ENCODE peak calls at places on chromosomes 7 and 10, in eight cellular contexts. One of them, this sample, is unnamed.

GRCh38 chr10:36574212-36574611 is 551.2 kb upstream of the ANKRD30A start:
- DNase-seq in H1: no peak
- DNase-seq in GM23248: peak; percentile 45
- DNase-seq in astrocyte: peak; percentile 49
- DNase-seq in fibroblast of lung: no peak
- DNase-seq in HCT116: no peak
- DNase-seq in neuronal stem cell: no peak
- DNase-seq in neural progenitor cell: no peak
- DNase-seq in this sample: peak; percentile 38

GRCh38 chr10:101165736-101166135 is 34.6 kb downstream of the TLX1 start:
- DNase-seq in neural progenitor cell: no peak
- DNase-seq in GM23248: no peak
- DNase-seq in neuronal stem cell: no peak
- DNase-seq in astrocyte: no peak
- DNase-seq in H1: no peak
- DNase-seq in fibroblast of lung: no peak
- DNase-seq in HCT116: no peak
- DNase-seq in this sample: no peak

GRCh38 chr10:12969951-12970350 is 31.6 kb downstream of the CCDC3 start:
- DNase-seq in neuronal stem cell: no peak
- DNase-seq in GM23248: no peak
- DNase-seq in fibroblast of lung: peak; percentile 24
- DNase-seq in astrocyte: peak; percentile 46
- DNase-seq in HCT116: no peak
- DNase-seq in H1: no peak
- DNase-seq in neural progenitor cell: no peak
- DNase-seq in this sample: no peak

GRCh38 chr7:16657656-16658279 is 11.8 kb downstream of the BZW2 start:
- DNase-seq in fibroblast of lung: peak; percentile 91
- DNase-seq in neuronal stem cell: no peak
- DNase-seq in H1: no peak
- DNase-seq in HCT116: no peak
- DNase-seq in neural progenitor cell: peak; percentile 59
- DNase-seq in astrocyte: peak; percentile 76
- DNase-seq in GM23248: peak; percentile 78
- DNase-seq in this sample: peak; percentile 76

GRCh38 chr10:120048358-120048757 is 155.8 kb downstream of the SEC23IP start:
- DNase-seq in neuronal stem cell: no peak
- DNase-seq in GM23248: peak; percentile 2
- DNase-seq in fibroblast of lung: no peak
- DNase-seq in H1: no peak
- DNase-seq in HCT116: no peak
- DNase-seq in neural progenitor cell: no peak
- DNase-seq in astrocyte: no peak
- DNase-seq in this sample: peak; percentile 4

GRCh38 chr7:4189151-4189570 is 492.9 kb upstream of the FOXK1 start:
- DNase-seq in neuronal stem cell: no peak
- DNase-seq in astrocyte: peak; percentile 54
- DNase-seq in GM23248: no peak
- DNase-seq in fibroblast of lung: peak; percentile 55
- DNase-seq in neural progenitor cell: peak; percentile 17
- DNase-seq in HCT116: no peak
- DNase-seq in H1: no peak
- DNase-seq in this sample: peak; percentile 31

GRCh38 chr10:52472406-52473146 is 158.5 kb downstream of the DKK1 start:
- DNase-seq in H1: no peak
- DNase-seq in GM23248: no peak
- DNase-seq in HCT116: no peak
- DNase-seq in fibroblast of lung: no peak
- DNase-seq in astrocyte: no peak
- DNase-seq in neural progenitor cell: no peak
- DNase-seq in neuronal stem cell: no peak
- DNase-seq in this sample: no peak

GRCh38 chr7:685540-685939 is 41.0 kb upstream of the DNAAF5 start:
- DNase-seq in neuronal stem cell: no peak
- DNase-seq in neural progenitor cell: no peak
- DNase-seq in astrocyte: no peak
- DNase-seq in GM23248: no peak
- DNase-seq in fibroblast of lung: no peak
- DNase-seq in H1: no peak
- DNase-seq in HCT116: no peak
- DNase-seq in this sample: no peak

GRCh38 chr10:73653701-73654100 is 2.1 kb downstream of the SYNPO2L start:
- DNase-seq in astrocyte: no peak
- DNase-seq in fibroblast of lung: peak; percentile 40
- DNase-seq in H1: no peak
- DNase-seq in HCT116: no peak
- DNase-seq in GM23248: no peak
- DNase-seq in neural progenitor cell: peak; percentile 29
- DNase-seq in neuronal stem cell: no peak
- DNase-seq in this sample: no peak

GRCh38 chr7:33185786-33186185 is 56.4 kb downstream of the BBS9 start:
- DNase-seq in neural progenitor cell: peak; percentile 56
- DNase-seq in GM23248: peak; percentile 65
- DNase-seq in HCT116: peak; percentile 34
- DNase-seq in neuronal stem cell: peak; percentile 53
- DNase-seq in H1: no peak
- DNase-seq in fibroblast of lung: peak; percentile 69
- DNase-seq in astrocyte: peak; percentile 40
- DNase-seq in this sample: peak; percentile 80

GRCh38 chr7:35399840-35400239 is 145.9 kb upstream of the TBX20 start:
- DNase-seq in H1: no peak
- DNase-seq in neuronal stem cell: no peak
- DNase-seq in astrocyte: no peak
- DNase-seq in GM23248: no peak
- DNase-seq in fibroblast of lung: no peak
- DNase-seq in HCT116: no peak
- DNase-seq in neural progenitor cell: no peak
- DNase-seq in this sample: no peak

GRCh38 chr7:106592282-106593027 is 68.5 kb downstream of the CCDC71L start:
- DNase-seq in neural progenitor cell: no peak
- DNase-seq in astrocyte: no peak
- DNase-seq in fibroblast of lung: no peak
- DNase-seq in neuronal stem cell: no peak
- DNase-seq in H1: no peak
- DNase-seq in HCT116: no peak
- DNase-seq in GM23248: no peak
- DNase-seq in this sample: no peak

DNA sequence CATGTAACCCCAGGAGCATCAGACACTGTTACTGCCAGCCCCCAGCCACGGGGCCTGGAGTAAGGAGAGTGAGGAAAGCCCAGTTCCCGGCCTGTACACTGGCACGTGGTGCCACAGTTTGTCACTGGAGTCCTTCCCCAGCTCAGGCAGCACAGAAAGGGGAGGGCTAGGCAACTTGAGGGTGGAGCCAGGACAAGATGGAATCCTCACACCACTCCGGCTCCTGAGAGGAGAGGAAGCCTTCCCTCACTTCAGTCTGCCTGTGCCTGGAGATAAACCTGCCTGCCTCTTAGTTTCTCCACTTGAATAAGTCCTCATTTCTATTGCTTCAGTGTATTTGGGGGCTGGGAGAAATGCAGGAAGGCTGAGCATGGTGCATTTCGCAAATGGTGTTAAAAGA is 176.0 kb downstream of the KIAA1217 start:
- DNase-seq in HCT116: no peak
- DNase-seq in astrocyte: peak; percentile 18
- DNase-seq in neuronal stem cell: no peak
- DNase-seq in fibroblast of lung: no peak
- DNase-seq in GM23248: no peak
- DNase-seq in H1: no peak
- DNase-seq in neural progenitor cell: no peak
- DNase-seq in this sample: no peak
- H3K9ac ChIP-seq in HCT116: no peak overlapping the region
- H3K9ac ChIP-seq in astrocyte: peak overlapping the region; percentile 78
- H3K9ac ChIP-seq in neuronal stem cell: no peak overlapping the region
- H3K9ac ChIP-seq in fibroblast of lung: no peak overlapping the region
- H3K9ac ChIP-seq in GM23248: no peak overlapping the region
- H3K9ac ChIP-seq in H1: no peak overlapping the region
- H3K9ac ChIP-seq in neural progenitor cell: no peak overlapping the region
- H3K9ac ChIP-seq in this sample: no peak overlapping the region

GRCh38 chr7:99461221-99461620 is 4.7 kb downstream of the ATP5MF start:
- DNase-seq in HCT116: no peak
- DNase-seq in neuronal stem cell: no peak
- DNase-seq in astrocyte: no peak
- DNase-seq in neural progenitor cell: no peak
- DNase-seq in GM23248: peak; percentile 24
- DNase-seq in H1: no peak
- DNase-seq in fibroblast of lung: no peak
- DNase-seq in this sample: no peak

GRCh38 chr7:99457050-99457645 is 8.8 kb downstream of the ATP5MF start:
- DNase-seq in neural progenitor cell: no peak
- DNase-seq in GM23248: no peak
- DNase-seq in HCT116: no peak
- DNase-seq in astrocyte: no peak
- DNase-seq in neuronal stem cell: no peak
- DNase-seq in H1: no peak
- DNase-seq in fibroblast of lung: no peak
- DNase-seq in this sample: no peak

GRCh38 chr7:99457646-99458493 is 8.1 kb downstream of the ATP5MF start:
- DNase-seq in neuronal stem cell: no peak
- DNase-seq in fibroblast of lung: no peak
- DNase-seq in HCT116: no peak
- DNase-seq in astrocyte: no peak
- DNase-seq in neural progenitor cell: no peak
- DNase-seq in H1: no peak
- DNase-seq in GM23248: no peak
- DNase-seq in this sample: no peak

GRCh38 chr7:99459087-99459486 is 6.9 kb downstream of the ATP5MF start:
- DNase-seq in H1: no peak
- DNase-seq in neural progenitor cell: peak; percentile 32
- DNase-seq in neuronal stem cell: no peak
- DNase-seq in HCT116: no peak
- DNase-seq in fibroblast of lung: no peak
- DNase-seq in GM23248: peak; percentile 57
- DNase-seq in astrocyte: no peak
- DNase-seq in this sample: peak; percentile 15

DNA sequence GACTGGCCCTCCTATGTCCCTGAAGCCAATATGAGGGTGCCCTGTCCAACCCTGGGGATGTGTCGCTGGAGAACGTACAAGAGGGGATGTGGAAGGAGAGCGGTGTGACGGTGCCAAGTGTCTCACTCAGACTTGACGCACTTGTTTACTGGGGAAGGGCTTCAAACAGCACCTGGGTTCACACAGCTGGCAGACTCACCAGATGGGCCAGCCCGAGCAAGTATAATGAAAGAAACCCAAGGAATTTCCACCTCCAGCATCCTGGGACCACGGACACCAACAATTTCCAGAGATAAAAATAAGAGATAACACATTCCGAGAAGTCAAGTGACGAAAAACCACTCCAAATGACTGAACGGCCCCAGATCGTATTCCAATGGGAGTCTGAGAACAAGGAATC is 5.3 kb downstream of the ATP5MF start:
- DNase-seq in neural progenitor cell: no peak
- DNase-seq in neuronal stem cell: no peak
- DNase-seq in HCT116: no peak
- DNase-seq in fibroblast of lung: no peak
- DNase-seq in H1: no peak
- DNase-seq in GM23248: no peak
- DNase-seq in astrocyte: no peak
- DNase-seq in this sample: no peak
- H3K9ac ChIP-seq in neural progenitor cell: no peak overlapping the region
- H3K9ac ChIP-seq in neuronal stem cell: no peak overlapping the region
- H3K9ac ChIP-seq in HCT116: no peak overlapping the region
- H3K9ac ChIP-seq in fibroblast of lung: no peak overlapping the region
- H3K9ac ChIP-seq in H1: no peak overlapping the region
- H3K9ac ChIP-seq in GM23248: no peak overlapping the region
- H3K9ac ChIP-seq in astrocyte: no peak overlapping the region
- H3K9ac ChIP-seq in this sample: no peak overlapping the region

DNA sequence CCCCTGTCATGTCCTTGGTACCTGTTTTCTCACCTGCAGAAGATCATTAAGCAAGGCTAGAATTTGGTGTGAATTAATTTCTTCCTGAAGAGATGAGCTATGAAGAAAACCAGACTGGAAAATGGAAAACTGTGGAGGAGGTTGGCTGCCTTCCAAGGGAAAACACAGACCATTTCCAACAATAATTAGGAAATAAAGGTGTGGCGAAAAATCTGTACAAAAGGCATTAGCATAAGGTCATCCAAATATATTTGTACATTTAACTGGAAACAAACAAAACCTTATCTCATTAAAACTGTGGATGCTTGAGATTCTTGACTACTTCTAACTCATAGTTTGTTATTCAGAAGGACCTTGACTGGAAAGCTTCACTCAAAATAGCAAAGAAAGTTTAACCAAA is 1.7 kb downstream of the STN1 start:
- DNase-seq in neural progenitor cell: no peak
- DNase-seq in astrocyte: no peak
- DNase-seq in HCT116: no peak
- DNase-seq in GM23248: peak; percentile 31
- DNase-seq in neuronal stem cell: no peak
- DNase-seq in H1: no peak
- DNase-seq in fibroblast of lung: no peak
- DNase-seq in this sample: peak; percentile 44
- H3K9ac ChIP-seq in neural progenitor cell: no peak overlapping the region
- H3K9ac ChIP-seq in astrocyte: peak overlapping the region; percentile 18
- H3K9ac ChIP-seq in HCT116: peak overlapping the region; percentile 76
- H3K9ac ChIP-seq in GM23248: peak overlapping the region; percentile 81
- H3K9ac ChIP-seq in neuronal stem cell: no peak overlapping the region
- H3K9ac ChIP-seq in H1: no peak overlapping the region
- H3K9ac ChIP-seq in fibroblast of lung: no peak overlapping the region
- H3K9ac ChIP-seq in this sample: peak overlapping the region; percentile 99

GRCh38 chr7:149022961-149023360 is 5.3 kb downstream of the PDIA4 start:
- DNase-seq in HCT116: no peak
- DNase-seq in H1: no peak
- DNase-seq in fibroblast of lung: no peak
- DNase-seq in GM23248: no peak
- DNase-seq in astrocyte: no peak
- DNase-seq in neural progenitor cell: no peak
- DNase-seq in neuronal stem cell: no peak
- DNase-seq in this sample: no peak

GRCh38 chr7:149020483-149020882 is 7.8 kb downstream of the PDIA4 start:
- DNase-seq in fibroblast of lung: no peak
- DNase-seq in HCT116: no peak
- DNase-seq in neuronal stem cell: no peak
- DNase-seq in H1: no peak
- DNase-seq in GM23248: no peak
- DNase-seq in neural progenitor cell: no peak
- DNase-seq in astrocyte: no peak
- DNase-seq in this sample: no peak

GRCh38 chr7:149021725-149022062 is 6.6 kb downstream of the PDIA4 start:
- DNase-seq in astrocyte: no peak
- DNase-seq in fibroblast of lung: no peak
- DNase-seq in HCT116: no peak
- DNase-seq in neural progenitor cell: no peak
- DNase-seq in H1: no peak
- DNase-seq in GM23248: no peak
- DNase-seq in neuronal stem cell: no peak
- DNase-seq in this sample: no peak

GRCh38 chr7:149027055-149027454 is 1.2 kb downstream of the PDIA4 start:
- DNase-seq in H1: no peak
- DNase-seq in neural progenitor cell: no peak
- DNase-seq in fibroblast of lung: no peak
- DNase-seq in HCT116: no peak
- DNase-seq in GM23248: peak; percentile 29
- DNase-seq in neuronal stem cell: no peak
- DNase-seq in astrocyte: no peak
- DNase-seq in this sample: peak; percentile 24

DNA sequence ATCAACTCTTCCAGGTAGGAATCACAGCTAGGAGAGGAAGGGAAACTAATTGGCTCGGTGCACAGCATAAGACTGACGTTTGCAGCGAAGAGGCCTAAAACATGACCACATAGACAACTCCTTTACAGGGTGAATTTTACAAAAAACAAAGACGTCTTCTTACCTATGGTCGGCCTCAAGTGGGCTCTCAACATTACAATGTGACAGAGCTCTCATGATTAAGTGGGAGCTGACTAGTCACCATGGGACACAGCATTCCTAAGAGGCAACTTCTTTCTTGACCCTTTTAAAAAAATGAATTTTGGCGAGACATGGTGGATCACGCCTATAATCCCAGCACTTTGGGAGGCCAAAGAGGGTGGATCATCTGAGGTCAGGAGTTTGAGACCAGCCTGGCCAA is 4.6 kb downstream of the PDIA4 start:
- DNase-seq in astrocyte: peak; percentile 26
- DNase-seq in HCT116: no peak
- DNase-seq in neural progenitor cell: no peak
- DNase-seq in GM23248: no peak
- DNase-seq in H1: no peak
- DNase-seq in neuronal stem cell: no peak
- DNase-seq in fibroblast of lung: no peak
- DNase-seq in this sample: no peak
- H3K9ac ChIP-seq in astrocyte: no peak overlapping the region
- H3K9ac ChIP-seq in HCT116: no peak overlapping the region
- H3K9ac ChIP-seq in neural progenitor cell: peak overlapping the region; percentile 32
- H3K9ac ChIP-seq in GM23248: no peak overlapping the region
- H3K9ac ChIP-seq in H1: peak overlapping the region; percentile 7
- H3K9ac ChIP-seq in neuronal stem cell: no peak overlapping the region
- H3K9ac ChIP-seq in fibroblast of lung: no peak overlapping the region
- H3K9ac ChIP-seq in this sample: no peak overlapping the region